ENCODE peak calls at places on chromosomes 1 and 21, in seven cellular contexts. H, F, J, W, R, D and G are unnamed samples. For H3K4me1, the result is how much of the 10 kb centered on the place peaks cover.

GRCh38 chr1:160827418-160827817 is 31.4 kb downstream of the LY9 start:
- DNase-seq in W (no peak), D (no peak), J (no peak), R (no peak), H (no peak), F (peak), G (no peak)

GRCh38 chr1:8134546-8135235 is 108.6 kb upstream of the ERRFI1 start:
- DNase-seq in R (no peak), D (no peak), H (no peak), W (no peak), F (no peak), J (peak), G (no peak)

GRCh38 chr1:47681735-47682134 is 243.9 kb downstream of the FOXD2 start:
- DNase-seq in H (no peak), W (no peak), F (no peak), J (no peak), D (no peak), R (no peak), G (peak)

GRCh38 chr1:116207126-116207735 is 96.0 kb downstream of the MAB21L3 start:
- DNase-seq in F (no peak), R (no peak), W (no peak), J (no peak), D (no peak), H (no peak), G (no peak)

GRCh38 chr1:244231572-244232315 is 180.7 kb downstream of the ZBTB18 start:
- DNase-seq in H (no peak), R (no peak), J (peak), D (no peak), W (no peak), F (no peak), G (no peak)

GRCh38 chr1:7539772-7540175 is 231.3 kb upstream of the VAMP3 start:
- DNase-seq in J (peak), H (no peak), W (peak), F (peak), D (no peak), R (peak), G (no peak)

GRCh38 chr1:57421366-57421765 is 2.5 kb downstream of the DAB1 start:
- DNase-seq in W (no peak), J (no peak), R (no peak), H (no peak), F (no peak), D (no peak), G (no peak)

GRCh38 chr1:99239690-99240089 is 24.6 kb upstream of the PLPPR4 start:
- DNase-seq in W (no peak), D (no peak), R (no peak), H (no peak), J (no peak), F (no peak), G (no peak)

GRCh38 chr1:6330410-6330827 is 63.1 kb downstream of the ACOT7 start:
- DNase-seq in R (peak), J (peak), D (no peak), F (no peak), H (no peak), W (no peak), G (no peak)

GRCh38 chr1:161175771-161176453 is 1.4 kb downstream of the B4GALT3 start:
- DNase-seq in R (no peak), H (no peak), W (no peak), D (no peak), J (no peak), F (no peak), G (no peak)

GRCh38 chr1:147171399-147172167 is 687 bp downstream of the PRKAB2 start:
- DNase-seq in F (no peak), J (no peak), H (peak), R (peak), D (no peak), W (no peak), G (no peak)

GRCh38 chr1:6308449-6308848 is 47.6 kb upstream of the GPR153 start:
- DNase-seq in J (no peak), W (no peak), R (no peak), F (no peak), H (no peak), D (no peak), G (no peak)

GRCh38 chr1:19393051-19393450 is 80.9 kb downstream of the SLC66A1 start:
- DNase-seq in D (no peak), W (no peak), R (no peak), H (no peak), J (no peak), F (no peak), G (no peak)

GRCh38 chr1:8595332-8595731 is 222.1 kb downstream of the RERE start:
- DNase-seq in D (no peak), W (no peak), H (no peak), R (no peak), F (no peak), J (no peak), G (no peak)

GRCh38 chr1:901108-901859 is 22.4 kb upstream of the SAMD11 start:
- DNase-seq in H (no peak), D (no peak), J (no peak), F (no peak), W (no peak), R (no peak), G (no peak)

GRCh38 chr1:152884966-152885624 is 7.0 kb downstream of the SMCP start:
- DNase-seq in H (no peak), D (no peak), J (peak), W (no peak), R (no peak), F (no peak), G (no peak)

GRCh38 chr1:51088474-51088873 is 13.6 kb upstream of the C1orf185 start:
- DNase-seq in F (no peak), D (no peak), W (no peak), J (no peak), H (no peak), R (no peak), G (no peak)

GRCh38 chr1:173280899-173281660 is 73.9 kb upstream of the TNFSF4 start:
- DNase-seq in H (no peak), J (no peak), R (no peak), D (no peak), F (no peak), W (no peak), G (no peak)

GRCh38 chr1:218829143-218829542 is 344.5 kb upstream of the LYPLAL1 start:
- DNase-seq in F (no peak), J (peak), D (no peak), H (no peak), R (no peak), W (no peak), G (no peak)

GRCh38 chr1:99737016-99737415 is 29.4 kb downstream of the FRRS1 start:
- DNase-seq in W (no peak), F (no peak), R (peak), J (peak), D (peak), H (peak), G (no peak)

GRCh38 chr1:230120949-230121381 is 53.9 kb downstream of the GALNT2 start:
- DNase-seq in D (peak), W (no peak), J (no peak), F (no peak), H (peak), R (no peak), G (no peak)

GRCh38 chr1:31795801-31796621 is 19.8 kb downstream of the SPOCD1 start:
- DNase-seq in F (no peak), H (no peak), J (peak), D (no peak), R (peak), W (peak), G (no peak)

GRCh38 chr1:113881661-113882060 is 5.7 kb downstream of the BCL2L15 start:
- DNase-seq in W (no peak), J (no peak), F (no peak), D (no peak), R (no peak), H (no peak), G (no peak)

GRCh38 chr1:195723796-195724194 is 884.4 kb downstream of the KCNT2 start:
- DNase-seq in D (no peak), H (no peak), J (no peak), W (no peak), F (no peak), R (no peak), G (no peak)

GRCh38 chr1:61073871-61074270 is 8.5 kb upstream of the NFIA start:
- DNase-seq in R (no peak), F (no peak), D (no peak), H (no peak), J (no peak), W (no peak), G (no peak)

GRCh38 chr1:159282118-159282517 is 20.0 kb upstream of the FCER1A start:
- DNase-seq in R (peak), F (no peak), J (no peak), H (peak), W (no peak), D (peak), G (no peak)

GRCh38 chr1:201426395-201427310 is 5.1 kb upstream of the TNNI1 start:
- DNase-seq in D (no peak), J (peak), H (no peak), W (no peak), R (no peak), F (no peak), G (no peak)

GRCh38 chr1:182704677-182705076 is 20.3 kb upstream of the RGS8 start:
- DNase-seq in F (no peak), J (no peak), D (no peak), W (no peak), R (no peak), H (no peak), G (no peak)

GRCh38 chr1:15767941-15768340 is 9.3 kb downstream of the FBLIM1 start:
- DNase-seq in D (no peak), J (no peak), H (no peak), W (no peak), F (no peak), R (no peak), G (no peak)

GRCh38 chr1:84356881-84357280 is 41.4 kb upstream of the DNASE2B start:
- DNase-seq in H (no peak), D (no peak), R (no peak), F (no peak), J (no peak), W (no peak), G (no peak)

GRCh38 chr1:29793101-29793546 is 556.8 kb downstream of the PTPRU start:
- DNase-seq in J (peak), F (peak), W (peak), R (peak), H (peak), D (peak), G (peak)

GRCh38 chr1:63143482-63143881 is 178.9 kb upstream of the FOXD3 start:
- DNase-seq in J (no peak), H (no peak), R (no peak), W (no peak), D (no peak), F (no peak), G (no peak)

GRCh38 chr1:88398338-88398737 is 285.7 kb upstream of the PKN2 start:
- DNase-seq in W (no peak), R (no peak), H (no peak), D (no peak), J (no peak), F (no peak), G (no peak)

GRCh38 chr1:214444159-214444939 is 107.1 kb downstream of the PTPN14 start:
- DNase-seq in F (no peak), J (no peak), H (no peak), R (no peak), W (no peak), D (no peak), G (no peak)

GRCh38 chr1:214446772-214447556 is 104.4 kb downstream of the PTPN14 start:
- DNase-seq in J (peak), W (no peak), H (peak), D (peak), R (peak), F (no peak), G (no peak)

GRCh38 chr1:214445201-214445600 is 106.2 kb downstream of the PTPN14 start:
- DNase-seq in F (no peak), W (no peak), H (no peak), J (peak), D (no peak), R (no peak), G (no peak)

GRCh38 chr1:214447557-214447871 is 103.9 kb downstream of the PTPN14 start:
- DNase-seq in F (no peak), D (no peak), R (no peak), H (no peak), W (no peak), J (peak), G (no peak)

GRCh38 chr1:214445846-214446614 is 105.4 kb downstream of the PTPN14 start:
- DNase-seq in D (no peak), H (no peak), R (peak), F (no peak), W (no peak), J (peak), G (no peak)
- H3K4me1 ChIP-seq in D (under half), H (half or more), R (under half), F (under half), W (under half), J (under half), G (under half)

GRCh38 chr1:94855307-94855700 is 35.1 kb downstream of the SLC44A3 start:
- DNase-seq in J (peak), W (no peak), D (no peak), R (no peak), F (no peak), H (no peak), G (no peak)
- H3K4me3 ChIP-seq in J (no peak), W (no peak), D (no peak), R (no peak), F (no peak), H (peak), G (no peak)

DNA sequence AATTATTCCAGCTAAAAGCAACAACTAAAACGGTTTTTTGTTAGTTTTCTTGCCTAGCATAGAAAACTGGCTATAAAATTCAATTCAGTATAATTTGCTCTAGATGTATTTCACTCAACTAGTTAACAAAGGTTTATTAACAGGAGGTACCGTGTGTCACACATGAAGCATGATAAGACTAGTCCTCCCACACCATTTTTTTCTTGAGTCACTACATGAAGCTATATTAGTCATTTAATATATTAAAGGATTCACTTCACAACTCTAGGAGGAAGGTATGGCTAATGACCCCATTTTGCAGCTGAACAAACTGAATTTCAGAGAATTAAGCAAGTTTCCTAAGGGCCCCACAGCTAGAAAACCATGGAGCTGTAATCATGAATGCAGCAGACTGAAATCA is 307.8 kb upstream of the USP25 start:
- DNase-seq in F (no peak), H (no peak), J (peak), W (no peak), D (no peak), R (no peak), G (no peak)
- H3K4me1 ChIP-seq in F (under half), H (under half), J (under half), W (under half), D (under half), R (under half), G (under half)

GRCh38 chr1:79006564-79006963 is at the start of gene ADGRL4:
- DNase-seq in R (peak), J (peak), W (no peak), D (no peak), F (peak), H (no peak), G (no peak)
- H3K4me3 ChIP-seq in R (no peak), J (peak), W (peak), D (no peak), F (peak), H (no peak), G (peak)

GRCh38 chr1:41516168-41516961 is 31.9 kb upstream of the EDN2 start:
- DNase-seq in R (peak), W (peak), F (peak), J (peak), D (peak), H (peak), G (no peak)
- H3K4me1 ChIP-seq in R (under half), W (under half), F (under half), J (under half), D (under half), H (under half), G (under half)

GRCh38 chr1:189606047-189606446 is 871.6 kb downstream of the BRINP3 start:
- DNase-seq in W (no peak), J (no peak), H (no peak), D (no peak), F (no peak), R (no peak), G (no peak)
- H3K4me3 ChIP-seq in W (no peak), J (no peak), H (no peak), D (no peak), F (no peak), R (no peak), G (no peak)